ENCODE peak calls at places on chromosome 17, in four cellular contexts. Y, T, N and L are unnamed samples. For H3K4me1, the result is how much of the 10 kb centered on the place peaks cover.

GRCh38 chr17:27800522-27800921 is at the start of gene NOS2:
- DNase-seq in N (no peak), T (no peak), Y (no peak), L (no peak)

GRCh38 chr17:933168-934083 is 46.1 kb downstream of the NXN start:
- DNase-seq in T (no peak), N (peak), Y (no peak), L (no peak)

GRCh38 chr17:74126179-74126900 is 77.1 kb upstream of the RPL38 start:
- DNase-seq in Y (no peak), N (no peak), T (no peak), L (no peak)

GRCh38 chr17:28370035-28370743 is at the start of gene VTN:
- DNase-seq in Y (no peak), N (no peak), T (no peak), L (peak)

GRCh38 chr17:50688168-50688719 is 19.5 kb downstream of the ANKRD40 start:
- DNase-seq in N (peak), T (peak), Y (no peak), L (no peak)

GRCh38 chr17:17252149-17252810 is 15.3 kb upstream of the FLCN start:
- DNase-seq in T (no peak), Y (no peak), N (no peak), L (no peak)

GRCh38 chr17:49583226-49583625 is 7.6 kb downstream of the NXPH3 start:
- DNase-seq in T (no peak), Y (no peak), N (no peak), L (no peak)

GRCh38 chr17:51169340-51169739 is 3.1 kb downstream of the NME2 start:
- DNase-seq in Y (no peak), T (no peak), N (no peak), L (no peak)

GRCh38 chr17:62703269-62703775 is 75.9 kb downstream of the MRC2 start:
- DNase-seq in T (peak), Y (no peak), N (peak), L (no peak)

GRCh38 chr17:1562178-1562643 is 381 bp downstream of the PITPNA start:
- DNase-seq in N (peak), T (no peak), Y (no peak), L (peak)

GRCh38 chr17:16352838-16353701 is at the start of gene CENPV:
- DNase-seq in N (peak), T (peak), Y (peak), L (peak)

GRCh38 chr17:50722746-50723145 is 3.3 kb downstream of the LUC7L3 start:
- DNase-seq in Y (no peak), N (no peak), T (no peak), L (no peak)

GRCh38 chr17:4900231-4901107 is 1.1 kb downstream of the C17orf107 start:
- DNase-seq in T (no peak), Y (peak), N (peak), L (peak)

GRCh38 chr17:63696381-63696961 is 3.5 kb downstream of the LIMD2 start:
- DNase-seq in T (no peak), Y (peak), N (no peak), L (no peak)

GRCh38 chr17:67139784-67140665 is 95.7 kb downstream of the CACNG1 start:
- DNase-seq in T (no peak), N (no peak), Y (no peak), L (peak)

GRCh38 chr17:22570144-22570845 is 878.0 kb downstream of the KCNJ18 start:
- DNase-seq in Y (no peak), N (no peak), T (no peak), L (no peak)

GRCh38 chr17:6683730-6684459 is 29.3 kb downstream of the SLC13A5 start:
- DNase-seq in Y (no peak), T (no peak), N (no peak), L (no peak)

GRCh38 chr17:47882247-47882646 is 13.8 kb upstream of the SP2 start:
- DNase-seq in N (no peak), Y (no peak), T (no peak), L (no peak)

GRCh38 chr17:72616457-72616856 is 476.0 kb downstream of the SLC39A11 start:
- DNase-seq in Y (no peak), T (no peak), N (no peak), L (no peak)

GRCh38 chr17:64355536-64356303 is 34.9 kb downstream of the PECAM1 start:
- DNase-seq in Y (no peak), N (peak), T (peak), L (no peak)

GRCh38 chr17:46848534-46848933 is 2.8 kb upstream of the WNT9B start:
- DNase-seq in N (no peak), Y (no peak), T (no peak), L (no peak)
- H3K27ac ChIP-seq in N (no peak), Y (no peak), T (no peak), L (no peak)

GRCh38 chr17:81834831-81835267 is at the start of gene PPP1R27:
- DNase-seq in Y (no peak), N (no peak), T (no peak), L (no peak)
- H3K4me3 ChIP-seq in Y (peak), N (peak), T (peak), L (peak)

DNA sequence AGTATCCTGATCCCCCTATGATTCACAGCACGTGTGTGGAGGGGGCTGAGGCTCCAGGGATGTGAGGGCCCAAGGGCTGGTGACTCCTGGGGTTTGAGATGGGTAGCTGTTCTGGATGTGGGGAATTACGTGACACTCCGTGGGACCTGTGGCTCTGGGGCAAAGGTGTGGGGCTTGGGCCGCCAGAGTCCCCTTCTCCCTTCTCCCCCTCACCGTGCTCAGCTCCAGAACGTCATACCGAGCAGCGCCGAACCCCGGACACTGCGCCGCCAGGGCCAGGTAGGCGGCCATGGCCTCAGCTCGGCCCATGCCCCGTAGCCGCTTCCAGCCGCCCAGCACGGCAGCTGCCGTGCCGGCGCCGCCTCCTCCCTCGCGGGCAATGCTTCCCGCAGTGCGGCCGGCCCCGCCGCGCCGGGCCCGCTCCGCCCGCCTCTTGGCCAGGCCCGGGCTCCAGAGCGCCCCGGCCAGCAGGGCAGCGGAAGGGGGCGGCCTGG is 7.0 kb downstream of the PLEKHH3 start:
- DNase-seq in Y (no peak), N (no peak), T (no peak), L (no peak)
- H3K4me1 ChIP-seq in Y (under half), N (under half), T (half or more), L (under half)

GRCh38 chr17:78714534-78714933 is 67.5 kb downstream of the CYTH1 start:
- DNase-seq in N (no peak), Y (no peak), T (no peak), L (no peak)
- H3K27ac ChIP-seq in N (no peak), Y (peak), T (no peak), L (no peak)

DNA sequence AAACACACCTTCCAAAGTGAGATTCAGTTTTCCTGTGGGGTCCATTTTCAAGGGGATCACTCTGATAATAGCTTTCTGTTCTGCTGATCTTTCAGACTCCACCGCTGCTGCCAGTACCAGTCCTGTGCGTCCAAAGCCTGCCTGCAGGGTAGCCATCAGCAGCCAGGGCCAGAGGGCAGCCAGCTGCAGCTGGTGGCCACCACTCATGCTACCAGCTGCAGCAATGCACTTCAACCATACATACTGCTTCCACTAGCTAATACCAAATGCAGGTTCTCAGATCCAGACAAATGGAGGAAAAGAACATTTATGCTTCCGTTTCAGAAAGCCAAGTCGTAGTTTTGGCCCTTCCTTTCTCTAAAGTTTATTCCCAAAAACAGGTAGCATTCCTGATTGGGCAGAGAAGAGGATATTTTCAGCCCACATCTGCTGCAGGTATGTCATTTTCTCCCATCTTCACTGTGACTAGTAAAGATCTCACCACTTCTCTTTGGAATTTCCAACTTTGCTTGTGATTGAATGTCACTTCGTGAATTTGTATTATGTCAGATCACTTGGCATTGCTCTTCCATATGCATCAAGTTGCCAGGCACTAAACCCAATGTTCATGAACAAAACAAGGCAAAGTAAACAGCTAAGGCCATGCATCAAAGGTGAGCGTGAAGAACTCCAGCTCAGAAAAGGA is 1.8 kb downstream of the RNF43 start:
- DNase-seq in T (no peak), Y (no peak), N (no peak), L (peak)
- H3K4me3 ChIP-seq in T (no peak), Y (no peak), N (no peak), L (peak)

GRCh38 chr17:77323413-77324171 is 182.8 kb downstream of the SEC14L1 start:
- DNase-seq in T (peak), N (peak), Y (no peak), L (peak)
- H3K4me1 ChIP-seq in T (half or more), N (under half), Y (half or more), L (under half)

GRCh38 chr17:43591750-43592562 is 45.8 kb upstream of the ETV4 start:
- DNase-seq in N (peak), T (peak), Y (no peak), L (no peak)
- H3K27ac ChIP-seq in N (peak), T (peak), Y (no peak), L (no peak)

GRCh38 chr17:12680407-12680897 is 14.8 kb downstream of the MYOCD start:
- DNase-seq in Y (no peak), N (no peak), T (no peak), L (no peak)
- H3K4me3 ChIP-seq in Y (no peak), N (no peak), T (peak), L (no peak)

DNA sequence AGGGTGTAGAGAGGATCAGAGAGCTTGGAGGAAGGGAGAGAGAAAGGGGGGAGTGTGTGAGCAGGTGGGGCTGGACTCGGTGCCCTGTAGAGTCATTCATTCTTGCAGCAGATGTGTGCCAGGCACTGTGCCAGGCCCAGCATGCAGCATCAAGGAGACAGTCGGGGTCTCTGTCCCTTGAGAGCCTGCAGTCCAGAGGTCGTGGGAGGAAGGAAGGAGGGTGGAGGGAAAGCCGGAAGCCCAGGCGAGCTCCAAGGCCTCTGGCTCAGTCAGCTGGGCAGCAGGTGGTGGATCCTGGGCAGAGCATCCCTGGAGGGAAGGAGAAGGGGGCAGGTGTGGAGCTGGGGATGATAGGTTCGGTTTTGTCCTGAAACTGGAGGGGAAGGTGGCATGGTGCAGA is 27.5 kb downstream of the EPN2 start:
- DNase-seq in N (no peak), T (no peak), Y (no peak), L (no peak)
- H3K4me1 ChIP-seq in N (under half), T (half or more), Y (under half), L (under half)